ENCODE peak calls at places on chromosomes 1 and 21, in seven cellular contexts. One of them, this sample, is unnamed.

GRCh38 chr1:192443616-192444015 is 126.8 kb downstream of the RGS21 start:
- DNase-seq in PC-9: no peak
- DNase-seq in mammary epithelial cell: peak; percentile 27
- DNase-seq in keratinocyte: no peak
- DNase-seq in osteoblast: no peak
- DNase-seq in mesendoderm: no peak
- DNase-seq in endothelial cell of umbilical vein: peak; percentile 62
- DNase-seq in this sample: peak; percentile 60

GRCh38 chr1:48741380-48741779 is 35.3 kb downstream of the BEND5 start:
- DNase-seq in mesendoderm: no peak
- DNase-seq in PC-9: no peak
- DNase-seq in endothelial cell of umbilical vein: no peak
- DNase-seq in mammary epithelial cell: no peak
- DNase-seq in keratinocyte: no peak
- DNase-seq in osteoblast: no peak
- DNase-seq in this sample: peak; percentile 27

GRCh38 chr1:17340358-17340757 is 31.6 kb upstream of the PADI6 start:
- DNase-seq in osteoblast: no peak
- DNase-seq in mesendoderm: no peak
- DNase-seq in mammary epithelial cell: peak; percentile 64
- DNase-seq in PC-9: peak; percentile 66
- DNase-seq in keratinocyte: no peak
- DNase-seq in endothelial cell of umbilical vein: no peak
- DNase-seq in this sample: peak; percentile 43

GRCh38 chr1:94093996-94094395 is 27.0 kb downstream of the ABCA4 start:
- DNase-seq in mesendoderm: no peak
- DNase-seq in keratinocyte: no peak
- DNase-seq in PC-9: no peak
- DNase-seq in osteoblast: no peak
- DNase-seq in endothelial cell of umbilical vein: no peak
- DNase-seq in mammary epithelial cell: no peak
- DNase-seq in this sample: no peak

GRCh38 chr1:43975249-43975961 is 645 bp downstream of the ATP6V0B start:
- DNase-seq in mammary epithelial cell: peak; percentile 29
- DNase-seq in keratinocyte: no peak
- DNase-seq in mesendoderm: peak; percentile 45
- DNase-seq in endothelial cell of umbilical vein: peak; percentile 35
- DNase-seq in PC-9: no peak
- DNase-seq in osteoblast: peak; percentile 94
- DNase-seq in this sample: no peak

GRCh38 chr1:32199717-32200072 is 700 bp upstream of the CCDC28B start:
- DNase-seq in PC-9: no peak
- DNase-seq in mesendoderm: peak; percentile 14
- DNase-seq in endothelial cell of umbilical vein: no peak
- DNase-seq in osteoblast: peak; percentile 45
- DNase-seq in mammary epithelial cell: no peak
- DNase-seq in keratinocyte: no peak
- DNase-seq in this sample: no peak

GRCh38 chr1:65423884-65424655 is 3.6 kb downstream of the LEPR start:
- DNase-seq in keratinocyte: peak; percentile 72
- DNase-seq in mesendoderm: peak; percentile 62
- DNase-seq in endothelial cell of umbilical vein: peak; percentile 86
- DNase-seq in mammary epithelial cell: peak; percentile 95
- DNase-seq in PC-9: peak; percentile 32
- DNase-seq in osteoblast: peak; percentile 88
- DNase-seq in this sample: peak; percentile 93

GRCh38 chr1:10617931-10618885 is 143.5 kb downstream of the PEX14 start:
- DNase-seq in PC-9: no peak
- DNase-seq in osteoblast: no peak
- DNase-seq in endothelial cell of umbilical vein: no peak
- DNase-seq in mesendoderm: no peak
- DNase-seq in keratinocyte: no peak
- DNase-seq in mammary epithelial cell: no peak
- DNase-seq in this sample: no peak

GRCh38 chr1:179366093-179366800 is 476 bp downstream of the AXDND1 start:
- DNase-seq in keratinocyte: no peak
- DNase-seq in PC-9: no peak
- DNase-seq in mesendoderm: no peak
- DNase-seq in mammary epithelial cell: no peak
- DNase-seq in endothelial cell of umbilical vein: no peak
- DNase-seq in osteoblast: no peak
- DNase-seq in this sample: no peak

GRCh38 chr1:60699304-60699703 is 383.1 kb upstream of the NFIA start:
- DNase-seq in PC-9: no peak
- DNase-seq in mammary epithelial cell: no peak
- DNase-seq in keratinocyte: no peak
- DNase-seq in mesendoderm: no peak
- DNase-seq in endothelial cell of umbilical vein: no peak
- DNase-seq in osteoblast: no peak
- DNase-seq in this sample: no peak

GRCh38 chr1:29934255-29934654 is 697.9 kb downstream of the PTPRU start:
- DNase-seq in endothelial cell of umbilical vein: no peak
- DNase-seq in mesendoderm: no peak
- DNase-seq in keratinocyte: no peak
- DNase-seq in osteoblast: no peak
- DNase-seq in mammary epithelial cell: no peak
- DNase-seq in PC-9: no peak
- DNase-seq in this sample: no peak

GRCh38 chr1:16628361-16629111 is 15.2 kb upstream of the NBPF1 start:
- DNase-seq in mesendoderm: no peak
- DNase-seq in endothelial cell of umbilical vein: no peak
- DNase-seq in osteoblast: peak; percentile 82
- DNase-seq in mammary epithelial cell: no peak
- DNase-seq in PC-9: no peak
- DNase-seq in keratinocyte: no peak
- DNase-seq in this sample: no peak

GRCh38 chr1:7278827-7279752 is 492.0 kb upstream of the VAMP3 start:
- DNase-seq in endothelial cell of umbilical vein: no peak
- DNase-seq in osteoblast: no peak
- DNase-seq in mesendoderm: no peak
- DNase-seq in keratinocyte: no peak
- DNase-seq in mammary epithelial cell: no peak
- DNase-seq in PC-9: no peak
- DNase-seq in this sample: no peak

DNA sequence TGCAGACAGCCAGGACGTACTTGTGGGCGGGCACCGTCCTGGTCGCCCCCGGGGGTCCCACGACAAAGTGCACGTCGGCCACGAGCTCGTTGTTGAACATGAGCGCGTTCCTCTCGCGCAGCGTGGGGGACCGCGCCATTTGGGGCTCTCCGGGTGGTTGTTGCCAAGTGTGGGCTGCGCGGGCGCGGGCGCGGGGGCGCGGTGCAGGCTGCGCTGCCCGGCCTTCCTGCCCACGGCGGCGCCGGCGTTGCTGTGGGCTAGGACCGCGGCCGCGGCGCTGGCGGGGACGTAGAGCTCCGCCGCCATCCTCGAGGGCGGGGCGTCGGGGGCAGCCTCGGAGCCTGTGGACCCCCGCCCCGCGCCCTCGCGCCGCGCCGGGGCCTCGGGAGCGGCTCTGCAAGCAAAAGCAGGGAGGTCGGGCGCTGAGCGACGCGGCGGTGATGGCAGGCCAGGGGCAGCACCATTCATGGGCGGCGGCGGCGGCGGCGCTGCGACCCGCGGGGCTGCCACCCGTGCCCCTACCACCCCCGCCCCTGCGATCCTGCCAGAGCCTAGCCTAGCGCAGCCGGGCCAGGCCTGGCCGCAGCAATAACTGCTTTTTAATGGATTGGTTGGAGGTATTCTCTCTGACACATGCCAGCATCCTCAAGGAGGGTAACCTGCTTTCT is 10.4 kb downstream of the CNR2 start:
- DNase-seq in keratinocyte: no peak
- DNase-seq in mesendoderm: no peak
- DNase-seq in PC-9: no peak
- DNase-seq in osteoblast: no peak
- DNase-seq in mammary epithelial cell: no peak
- DNase-seq in endothelial cell of umbilical vein: no peak
- DNase-seq in this sample: no peak
- H3K79me2 ChIP-seq in keratinocyte: no peaks in the 10 kb centered on the region
- H3K79me2 ChIP-seq in mesendoderm: no peaks in the 10 kb centered on the region
- H3K79me2 ChIP-seq in PC-9: no peaks in the 10 kb centered on the region
- H3K79me2 ChIP-seq in osteoblast: no peaks in the 10 kb centered on the region
- H3K79me2 ChIP-seq in mammary epithelial cell: no peaks in the 10 kb centered on the region
- H3K79me2 ChIP-seq in endothelial cell of umbilical vein: no peaks in the 10 kb centered on the region
- H3K79me2 ChIP-seq in this sample: no peaks in the 10 kb centered on the region

GRCh38 chr21:45103966-45104520 is 29.7 kb downstream of the ADARB1 start:
- DNase-seq in endothelial cell of umbilical vein: no peak
- DNase-seq in mesendoderm: no peak
- DNase-seq in mammary epithelial cell: no peak
- DNase-seq in PC-9: no peak
- DNase-seq in osteoblast: no peak
- DNase-seq in keratinocyte: no peak
- DNase-seq in this sample: no peak

GRCh38 chr21:45105906-45106485 is 31.6 kb downstream of the ADARB1 start:
- DNase-seq in PC-9: no peak
- DNase-seq in mammary epithelial cell: no peak
- DNase-seq in keratinocyte: no peak
- DNase-seq in endothelial cell of umbilical vein: no peak
- DNase-seq in mesendoderm: no peak
- DNase-seq in osteoblast: no peak
- DNase-seq in this sample: no peak

GRCh38 chr21:45100866-45101265 is 26.5 kb downstream of the ADARB1 start:
- DNase-seq in mesendoderm: no peak
- DNase-seq in PC-9: no peak
- DNase-seq in mammary epithelial cell: no peak
- DNase-seq in osteoblast: no peak
- DNase-seq in keratinocyte: no peak
- DNase-seq in endothelial cell of umbilical vein: no peak
- DNase-seq in this sample: no peak

GRCh38 chr21:45104560-45104959 is 30.2 kb downstream of the ADARB1 start:
- DNase-seq in keratinocyte: no peak
- DNase-seq in mesendoderm: no peak
- DNase-seq in PC-9: no peak
- DNase-seq in endothelial cell of umbilical vein: peak; percentile 46
- DNase-seq in osteoblast: no peak
- DNase-seq in mammary epithelial cell: peak; percentile 53
- DNase-seq in this sample: peak; percentile 43

DNA sequence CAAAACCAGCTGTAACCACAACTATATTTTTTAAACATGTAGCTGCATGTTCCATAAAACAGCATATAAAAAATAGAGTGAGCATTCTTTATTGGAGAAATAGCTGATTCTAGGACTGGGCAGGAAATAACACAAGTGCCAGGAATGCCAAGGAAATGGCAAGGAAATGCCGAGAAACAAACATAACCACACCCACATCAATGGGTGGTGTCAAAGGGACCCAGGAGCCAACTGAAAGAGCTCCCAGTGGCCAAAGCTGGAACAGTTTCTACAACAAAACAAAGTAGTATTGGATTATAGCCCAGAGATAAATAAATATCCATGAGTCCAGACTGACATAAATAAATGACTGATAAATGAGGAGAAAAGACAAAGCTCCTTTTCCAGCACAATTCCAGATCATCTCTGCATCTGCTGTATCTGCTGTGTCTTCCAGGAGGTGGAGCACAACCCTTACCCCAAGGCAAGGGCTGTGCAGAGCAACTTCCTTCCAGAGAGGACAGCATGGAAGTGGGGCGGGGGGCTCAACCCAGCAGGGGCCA is 28.1 kb downstream of the ADARB1 start:
- DNase-seq in keratinocyte: peak; percentile 58
- DNase-seq in mesendoderm: peak; percentile 28
- DNase-seq in endothelial cell of umbilical vein: peak; percentile 71
- DNase-seq in PC-9: peak; percentile 33
- DNase-seq in mammary epithelial cell: peak; percentile 67
- DNase-seq in osteoblast: no peak
- DNase-seq in this sample: peak; percentile 89
- H3K79me2 ChIP-seq in keratinocyte: peaks cover 23% of the 10 kb centered on the region
- H3K79me2 ChIP-seq in mesendoderm: no peaks in the 10 kb centered on the region
- H3K79me2 ChIP-seq in endothelial cell of umbilical vein: peaks cover 39% of the 10 kb centered on the region
- H3K79me2 ChIP-seq in PC-9: no peaks in the 10 kb centered on the region
- H3K79me2 ChIP-seq in mammary epithelial cell: peaks cover 90% of the 10 kb centered on the region
- H3K79me2 ChIP-seq in osteoblast: peaks cover 68% of the 10 kb centered on the region
- H3K79me2 ChIP-seq in this sample: peaks cover 32% of the 10 kb centered on the region

GRCh38 chr1:208164609-208165008 is 79.6 kb downstream of the PLXNA2 start:
- DNase-seq in mammary epithelial cell: no peak
- DNase-seq in mesendoderm: peak; percentile 51
- DNase-seq in PC-9: no peak
- DNase-seq in osteoblast: no peak
- DNase-seq in keratinocyte: no peak
- DNase-seq in endothelial cell of umbilical vein: no peak
- DNase-seq in this sample: no peak

GRCh38 chr1:208165659-208166058 is 78.5 kb downstream of the PLXNA2 start:
- DNase-seq in endothelial cell of umbilical vein: no peak
- DNase-seq in mammary epithelial cell: peak; percentile 11
- DNase-seq in PC-9: no peak
- DNase-seq in mesendoderm: no peak
- DNase-seq in keratinocyte: no peak
- DNase-seq in osteoblast: no peak
- DNase-seq in this sample: no peak

GRCh38 chr1:208169081-208169879 is 74.9 kb downstream of the PLXNA2 start:
- DNase-seq in mesendoderm: no peak
- DNase-seq in endothelial cell of umbilical vein: no peak
- DNase-seq in PC-9: no peak
- DNase-seq in keratinocyte: no peak
- DNase-seq in osteoblast: no peak
- DNase-seq in mammary epithelial cell: no peak
- DNase-seq in this sample: no peak

GRCh38 chr1:208166340-208167138 is 77.6 kb downstream of the PLXNA2 start:
- DNase-seq in keratinocyte: peak; percentile 45
- DNase-seq in mesendoderm: peak; percentile 79
- DNase-seq in osteoblast: no peak
- DNase-seq in PC-9: peak; percentile 66
- DNase-seq in endothelial cell of umbilical vein: no peak
- DNase-seq in mammary epithelial cell: peak; percentile 91
- DNase-seq in this sample: no peak

GRCh38 chr1:208167229-208167869 is 76.8 kb downstream of the PLXNA2 start:
- DNase-seq in mammary epithelial cell: no peak
- DNase-seq in mesendoderm: peak; percentile 28
- DNase-seq in keratinocyte: no peak
- DNase-seq in endothelial cell of umbilical vein: no peak
- DNase-seq in PC-9: no peak
- DNase-seq in osteoblast: no peak
- DNase-seq in this sample: no peak
- H3K79me2 ChIP-seq in mammary epithelial cell: peaks cover 11% of the 10 kb centered on the region
- H3K79me2 ChIP-seq in mesendoderm: no peaks in the 10 kb centered on the region
- H3K79me2 ChIP-seq in keratinocyte: no peaks in the 10 kb centered on the region
- H3K79me2 ChIP-seq in endothelial cell of umbilical vein: peaks cover 99% of the 10 kb centered on the region
- H3K79me2 ChIP-seq in PC-9: no peaks in the 10 kb centered on the region
- H3K79me2 ChIP-seq in osteoblast: no peaks in the 10 kb centered on the region
- H3K79me2 ChIP-seq in this sample: no peaks in the 10 kb centered on the region

DNA sequence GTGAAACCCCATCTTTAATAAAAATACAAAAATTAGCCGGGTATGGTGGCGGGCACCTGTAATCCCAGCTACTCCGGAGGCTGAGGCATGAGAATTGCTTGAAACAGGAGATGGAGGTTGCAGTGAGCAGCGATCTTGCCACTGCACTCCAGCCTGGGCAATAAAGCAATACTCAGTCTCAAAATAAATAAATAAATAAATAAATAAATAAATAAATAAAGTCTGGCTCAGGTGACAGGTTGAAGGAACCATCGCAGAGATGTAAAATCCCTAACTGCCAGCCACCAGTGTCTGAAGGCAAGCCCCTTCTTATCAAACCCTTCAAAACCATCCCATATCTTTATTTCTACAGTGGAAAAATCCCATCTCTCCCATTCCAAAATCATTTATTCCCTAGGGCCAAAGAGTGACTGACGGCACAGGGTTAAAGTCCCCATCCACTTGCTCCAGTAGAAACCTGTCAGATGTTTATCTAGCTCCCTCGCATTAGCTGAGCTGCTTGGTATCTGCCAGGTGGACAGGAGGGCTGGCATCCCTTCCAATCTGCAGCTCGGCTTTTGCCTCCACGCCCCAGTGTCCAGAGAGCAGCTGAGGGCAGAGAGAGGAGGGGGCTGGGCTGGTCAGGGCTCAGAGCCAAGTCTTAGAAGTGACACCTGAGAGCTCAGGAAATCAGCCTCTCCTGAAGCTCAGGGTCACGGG is 5.0 kb downstream of the CSRP1 start:
- DNase-seq in keratinocyte: no peak
- DNase-seq in osteoblast: no peak
- DNase-seq in PC-9: peak; percentile 27
- DNase-seq in mammary epithelial cell: no peak
- DNase-seq in mesendoderm: no peak
- DNase-seq in endothelial cell of umbilical vein: no peak
- DNase-seq in this sample: no peak
- H3K79me2 ChIP-seq in keratinocyte: peaks cover 89% of the 10 kb centered on the region
- H3K79me2 ChIP-seq in osteoblast: peaks cover 98% of the 10 kb centered on the region
- H3K79me2 ChIP-seq in PC-9: no peaks in the 10 kb centered on the region
- H3K79me2 ChIP-seq in mammary epithelial cell: peaks cover 96% of the 10 kb centered on the region
- H3K79me2 ChIP-seq in mesendoderm: peaks cover 2% of the 10 kb centered on the region
- H3K79me2 ChIP-seq in endothelial cell of umbilical vein: peaks cover 95% of the 10 kb centered on the region
- H3K79me2 ChIP-seq in this sample: peaks cover 84% of the 10 kb centered on the region